ENCODE peak calls at places on chromosomes 2 and 18, in nine cellular contexts. S is Kasumi-1; W is stimulated activated CD4-positive, alpha-beta T cell treated with anti-CD3 and anti-CD28 coated beads, Interleukin-15, amount 100 ng/mL, for 48 hours; M is activated CD8-positive, alpha-beta memory T cell treated with anti-CD3 and anti-CD28 coated beads, Interleukin-2, amount 50 U/mL, for 48 hours; X is endothelial cell; T is nucleus accumbens; A is epithelial cell of esophagus; Q is T-cell; E is mucosa of gallbladder. Z is an unnamed sample.

GRCh38 chr2:112765251-112765650 is 842 bp upstream of the CKAP2L start:
- DNase-seq in S (no peak), W (no peak), M (no peak), X (no peak), T (no peak), A (no peak), Q (no peak), E (no peak), Z (no peak)

GRCh38 chr2:200509608-200510433 is at the start of gene KCTD18:
- DNase-seq in S (peak; percentile 91), W (peak; percentile 89), M (peak; percentile 97), X (peak; percentile 95), T (peak; percentile 90), A (peak; percentile 79), Q (peak; percentile 86), E (peak; percentile 93), Z (peak; percentile 97)

GRCh38 chr18:48817021-48817461 is 133.7 kb downstream of the SMAD7 start:
- DNase-seq in S (no peak), W (no peak), M (peak; percentile 32), X (no peak), T (no peak), A (no peak), Q (no peak), E (no peak), Z (peak; percentile 32)

GRCh38 chr2:238462782-238463396 is 36.2 kb downstream of the ASB1 start:
- DNase-seq in S (peak; percentile 37), W (no peak), M (no peak), X (no peak), T (no peak), A (peak; percentile 68), Q (no peak), E (no peak), Z (no peak)

GRCh38 chr18:46169464-46169941 is 65.3 kb downstream of the HAUS1 start:
- DNase-seq in S (no peak), W (no peak), M (no peak), X (no peak), T (no peak), A (peak; percentile 55), Q (no peak), E (no peak), Z (no peak)

GRCh38 chr2:163173591-163173990 is 335.0 kb upstream of the KCNH7 start:
- DNase-seq in S (no peak), W (no peak), M (no peak), X (no peak), T (no peak), A (no peak), Q (no peak), E (no peak), Z (no peak)

GRCh38 chr2:118443596-118443995 is 355.3 kb downstream of the INSIG2 start:
- DNase-seq in S (no peak), W (no peak), M (no peak), X (no peak), T (no peak), A (peak; percentile 32), Q (no peak), E (no peak), Z (no peak)

GRCh38 chr18:79819064-79819725 is 21.5 kb downstream of the KCNG2 start:
- DNase-seq in S (no peak), W (no peak), M (no peak), X (no peak), T (no peak), A (no peak), Q (no peak), E (no peak), Z (no peak)

GRCh38 chr18:79575891-79576685 is 103.5 kb upstream of the CTDP1 start:
- DNase-seq in S (no peak), W (no peak), M (no peak), X (no peak), T (no peak), A (peak; percentile 33), Q (no peak), E (no peak), Z (peak; percentile 42)

GRCh38 chr2:18311413-18311812 is 249.0 kb downstream of the RDH14 start:
- DNase-seq in S (no peak), W (no peak), M (no peak), X (no peak), T (no peak), A (peak; percentile 19), Q (no peak), E (no peak), Z (no peak)

GRCh38 chr18:54127759-54128378 is 96.6 kb downstream of the MBD2 start:
- DNase-seq in S (peak; percentile 67), W (no peak), M (no peak), X (peak; percentile 63), T (peak; percentile 7), A (peak; percentile 59), Q (no peak), E (peak; percentile 16), Z (no peak)

GRCh38 chr2:174120346-174120745 is 128.0 kb downstream of the OLA1 start:
- DNase-seq in S (no peak), W (peak; percentile 26), M (no peak), X (no peak), T (no peak), A (peak; percentile 76), Q (no peak), E (no peak), Z (no peak)

GRCh38 chr2:96625571-96626552 is 12.2 kb downstream of the KANSL3 start:
- DNase-seq in S (no peak), W (no peak), M (no peak), X (no peak), T (no peak), A (no peak), Q (no peak), E (no peak), Z (no peak)

GRCh38 chr2:183219853-183220252 is 95.6 kb downstream of the NUP35 start:
- DNase-seq in S (no peak), W (no peak), M (no peak), X (no peak), T (no peak), A (no peak), Q (no peak), E (no peak), Z (no peak)

GRCh38 chr2:207394812-207395534 is 134.8 kb upstream of the CREB1 start:
- DNase-seq in S (no peak), W (peak; percentile 59), M (peak; percentile 78), X (no peak), T (no peak), A (peak; percentile 100), Q (no peak), E (no peak), Z (no peak)

GRCh38 chr2:160721089-160722040 is 227.8 kb upstream of the RBMS1 start:
- DNase-seq in S (no peak), W (no peak), M (no peak), X (no peak), T (no peak), A (no peak), Q (no peak), E (no peak), Z (no peak)

GRCh38 chr18:3596324-3597158 is 146.6 kb downstream of the TGIF1 start:
- DNase-seq in S (peak; percentile 23), W (no peak), M (peak; percentile 70), X (peak; percentile 28), T (peak; percentile 46), A (peak; percentile 12), Q (peak; percentile 27), E (peak; percentile 49), Z (peak; percentile 62)

GRCh38 chr2:9692392-9693137 is 61.8 kb upstream of the YWHAQ start:
- DNase-seq in S (no peak), W (no peak), M (no peak), X (no peak), T (no peak), A (peak; percentile 45), Q (no peak), E (no peak), Z (no peak)

GRCh38 chr2:239928457-239929350 is 96.4 kb downstream of the NDUFA10 start:
- DNase-seq in S (no peak), W (no peak), M (peak; percentile 49), X (peak; percentile 6), T (peak; percentile 81), A (no peak), Q (no peak), E (no peak), Z (peak; percentile 47)

GRCh38 chr2:16653799-16654198 is 11.8 kb downstream of the CYRIA start:
- DNase-seq in S (no peak), W (no peak), M (no peak), X (no peak), T (no peak), A (no peak), Q (no peak), E (no peak), Z (no peak)

GRCh38 chr18:41457730-41458129 is 497.3 kb upstream of the PIK3C3 start:
- DNase-seq in S (no peak), W (no peak), M (no peak), X (no peak), T (peak; percentile 4), A (no peak), Q (no peak), E (no peak), Z (no peak)

GRCh38 chr2:218008060-218009040 is 5.6 kb upstream of the TNS1 start:
- DNase-seq in S (no peak), W (no peak), M (no peak), X (no peak), T (no peak), A (no peak), Q (no peak), E (no peak), Z (no peak)

GRCh38 chr18:63237486-63237885 is 82.1 kb downstream of the BCL2 start:
- DNase-seq in S (no peak), W (no peak), M (no peak), X (no peak), T (no peak), A (peak; percentile 5), Q (no peak), E (no peak), Z (no peak)

GRCh38 chr18:77300579-77300978 is 50.9 kb downstream of the GALR1 start:
- DNase-seq in S (no peak), W (no peak), M (no peak), X (no peak), T (no peak), A (no peak), Q (no peak), E (no peak), Z (no peak)

GRCh38 chr2:81050580-81050979 is 746.0 kb upstream of the LRRTM1 start:
- DNase-seq in S (no peak), W (no peak), M (no peak), X (no peak), T (no peak), A (no peak), Q (no peak), E (no peak), Z (no peak)

GRCh38 chr2:1930376-1930775 is 186.1 kb upstream of the PXDN start:
- DNase-seq in S (no peak), W (no peak), M (no peak), X (no peak), T (no peak), A (no peak), Q (no peak), E (no peak), Z (no peak)

GRCh38 chr2:55530539-55531081 is 11.1 kb downstream of the CFAP36 start:
- DNase-seq in S (no peak), W (no peak), M (no peak), X (no peak), T (no peak), A (no peak), Q (no peak), E (no peak), Z (no peak)

GRCh38 chr2:24050041-24050655 is 607 bp downstream of the FKBP1B start:
- DNase-seq in S (no peak), W (no peak), M (peak; percentile 61), X (peak; percentile 46), T (no peak), A (no peak), Q (no peak), E (peak; percentile 12), Z (peak; percentile 55)

Z was measured in lower lobe of right lung.